ENCODE peak calls at places on chromosomes 5 and 9, in six cellular contexts. U is coronary artery, Y is upper lobe of right lung, C is HL-60, X is skeletal muscle cell, H is fibroblast of the aortic adventitia. W is an unnamed sample.

GRCh38 chr5:44536650-44537260 is 147.5 kb upstream of the FGF10 start:
- DNase-seq in U (no peak), C (no peak), X (no peak), Y (no peak), H (peak; percentile 64), W (peak; percentile 24)

GRCh38 chr5:7802855-7803254 is 48.1 kb downstream of the CFAP90 start:
- DNase-seq in Y (no peak), H (no peak), C (peak; percentile 80), X (no peak), U (no peak), W (peak; percentile 44)

GRCh38 chr5:59759600-59760357 is 133.7 kb downstream of the PDE4D start:
- DNase-seq in Y (no peak), H (no peak), U (no peak), C (no peak), X (no peak), W (peak; percentile 45)

GRCh38 chr5:78971998-78972397 is 13.1 kb downstream of the ARSB start:
- DNase-seq in H (no peak), X (no peak), Y (no peak), U (no peak), C (no peak), W (no peak)

GRCh38 chr9:84340535-84340934 is at the start of gene SLC28A3:
- DNase-seq in X (no peak), H (no peak), C (no peak), Y (no peak), U (no peak), W (no peak)

GRCh38 chr5:123874600-123875201 is 362.7 kb downstream of the CSNK1G3 start:
- DNase-seq in Y (no peak), C (no peak), X (peak; percentile 47), U (no peak), H (peak; percentile 9), W (peak; percentile 56)

GRCh38 chr9:12856608-12857007 is 81.8 kb downstream of the LURAP1L start:
- DNase-seq in X (no peak), H (no peak), U (no peak), Y (no peak), C (no peak), W (no peak)

GRCh38 chr9:127567898-127568617 is 44.0 kb upstream of the STXBP1 start:
- DNase-seq in C (no peak), X (no peak), Y (no peak), U (no peak), H (no peak), W (no peak)

GRCh38 chr9:92669527-92669889 is 423 bp downstream of the IPPK start:
- DNase-seq in U (no peak), Y (peak; percentile 76), H (no peak), X (no peak), C (peak; percentile 17), W (no peak)

GRCh38 chr5:121380066-121380465 is 471.6 kb upstream of the FTMT start:
- DNase-seq in H (no peak), C (no peak), X (no peak), U (no peak), Y (no peak), W (no peak)

GRCh38 chr5:68953151-68953884 is 140.5 kb upstream of the SLC30A5 start:
- DNase-seq in Y (no peak), X (no peak), U (no peak), C (no peak), H (peak; percentile 21), W (no peak)

GRCh38 chr5:1063661-1064382 is 48.0 kb downstream of the SLC12A7 start:
- DNase-seq in C (no peak), H (no peak), X (no peak), Y (no peak), U (no peak), W (no peak)

GRCh38 chr5:92758552-92758951 is 822.5 kb downstream of the NR2F1-AS1 start:
- DNase-seq in X (peak; percentile 42), H (peak; percentile 32), C (no peak), Y (no peak), U (no peak), W (peak; percentile 43)

GRCh38 chr9:98085955-98086354 is 29.4 kb downstream of the NANS start:
- DNase-seq in Y (no peak), X (no peak), H (no peak), C (no peak), U (no peak), W (no peak)

GRCh38 chr5:122142480-122142879 is 13.1 kb downstream of the ZNF474 start:
- DNase-seq in X (no peak), Y (no peak), H (no peak), U (no peak), C (no peak), W (peak; percentile 31)

GRCh38 chr9:36151306-36152210 is 15.0 kb downstream of the GLIPR2 start:
- DNase-seq in U (no peak), Y (peak; percentile 84), X (no peak), C (peak; percentile 83), H (peak; percentile 41), W (peak; percentile 85)

DNA sequence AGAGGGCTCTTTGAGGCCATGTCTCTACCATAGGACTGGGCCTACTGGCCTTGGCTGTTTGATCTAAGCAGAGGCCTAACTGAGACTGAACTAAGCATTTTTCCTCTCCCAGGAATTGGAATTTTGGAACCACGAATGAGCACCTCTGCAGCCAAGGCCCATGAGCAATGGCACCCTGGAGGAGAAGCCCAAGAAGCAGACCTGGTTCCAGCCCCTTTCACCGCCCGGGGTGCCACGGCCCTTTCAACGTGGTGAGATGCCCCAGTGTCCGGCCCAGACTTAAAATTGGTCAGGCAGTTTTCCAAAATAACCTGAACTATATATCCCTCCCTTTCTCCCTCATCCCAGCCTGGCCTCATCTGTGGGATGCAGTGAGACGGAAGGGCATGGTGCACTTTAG is 43.5 kb downstream of the B4GALT1 start:
- DNase-seq in Y (no peak), C (no peak), X (no peak), U (no peak), H (no peak), W (no peak)
- H3K4me3 ChIP-seq in Y (no peak overlapping the region), C (no peak overlapping the region), X (no peak overlapping the region), U (no peak overlapping the region), H (no peak overlapping the region), W (no peak overlapping the region)

GRCh38 chr5:132814441-132815294 is 1.6 kb downstream of the SOWAHA start:
- DNase-seq in Y (no peak), C (no peak), U (no peak), X (no peak), H (no peak), W (no peak)
- H3K4me3 ChIP-seq in Y (peak overlapping the region; percentile 40), C (no peak overlapping the region), U (peak overlapping the region; percentile 61), X (no peak overlapping the region), H (no peak overlapping the region), W (no peak overlapping the region)

GRCh38 chr9:137030931-137031527 is 859 bp downstream of the FUT7 start:
- DNase-seq in U (no peak), X (no peak), Y (no peak), H (no peak), C (no peak), W (no peak)

GRCh38 chr9:137034709-137035506 is 3.0 kb upstream of the FUT7 start:
- DNase-seq in C (peak; percentile 82), X (peak; percentile 39), Y (peak; percentile 91), H (peak; percentile 85), U (no peak), W (peak; percentile 87)

GRCh38 chr9:137034039-137034708 is 2.3 kb upstream of the FUT7 start:
- DNase-seq in Y (no peak), X (no peak), H (no peak), C (peak; percentile 95), U (no peak), W (no peak)

GRCh38 chr9:137031904-137032639 is at the start of gene FUT7:
- DNase-seq in C (peak; percentile 74), H (no peak), U (no peak), Y (peak; percentile 71), X (no peak), W (no peak)

GRCh38 chr9:137032893-137033292 is 1.0 kb upstream of the FUT7 start:
- DNase-seq in U (no peak), Y (peak; percentile 76), X (no peak), H (no peak), C (peak; percentile 98), W (no peak)
- H3K4me3 ChIP-seq in U (peak overlapping the region; percentile 45), Y (peak overlapping the region; percentile 21), X (no peak overlapping the region), H (no peak overlapping the region), C (peak overlapping the region; percentile 88), W (no peak overlapping the region)

GRCh38 chr9:134328841-134329575 is 2.8 kb downstream of the RXRA start:
- DNase-seq in U (no peak), C (no peak), X (no peak), Y (no peak), H (peak; percentile 62), W (peak; percentile 43)

GRCh38 chr9:134327671-134328231 is 1.5 kb downstream of the RXRA start:
- DNase-seq in C (no peak), U (no peak), H (no peak), Y (no peak), X (no peak), W (no peak)

GRCh38 chr9:134329576-134329855 is 3.3 kb downstream of the RXRA start:
- DNase-seq in X (no peak), C (no peak), H (no peak), Y (no peak), U (no peak), W (no peak)

GRCh38 chr9:134326754-134327526 is 685 bp downstream of the RXRA start:
- DNase-seq in X (no peak), U (no peak), Y (no peak), C (no peak), H (peak; percentile 38), W (no peak)

GRCh38 chr9:134328341-134328840 is 2.1 kb downstream of the RXRA start:
- DNase-seq in U (no peak), C (no peak), H (peak; percentile 31), X (no peak), Y (no peak), W (no peak)
- H3K4me3 ChIP-seq in U (peak overlapping the region; percentile 87), C (peak overlapping the region; percentile 81), H (peak overlapping the region; percentile 75), X (peak overlapping the region; percentile 79), Y (peak overlapping the region; percentile 85), W (peak overlapping the region; percentile 67)